ENCODE peak calls at places on chromosome 1, in seven cellular contexts. X is CD4-positive, alpha-beta memory T cell; A is EL; W is left cardiac atrium; T is activated CD4-positive, alpha-beta T cell treated with anti-CD3 and anti-CD28 coated beads, Interleukin-2, amount 50 U/mL, for 48 hours; V is fibroblast of the conjunctiva; M is AG09319. Q is an unnamed sample.

GRCh38 chr1:30842698-30843354 is 65.7 kb downstream of the SDC3 start:
- DNase-seq in M (no peak), A (no peak), W (no peak), X (no peak), V (no peak), T (no peak), Q (no peak)

GRCh38 chr1:64757213-64757612 is 12.3 kb downstream of the RAVER2 start:
- DNase-seq in V (no peak), X (no peak), W (no peak), M (no peak), T (no peak), A (no peak), Q (no peak)

GRCh38 chr1:229536982-229537381 is 21.5 kb downstream of the ABCB10 start:
- DNase-seq in M (no peak), T (no peak), X (no peak), A (no peak), V (no peak), W (no peak), Q (no peak)

GRCh38 chr1:234933475-234933874 is 195.2 kb downstream of the TOMM20 start:
- DNase-seq in V (peak; percentile 50), W (peak; percentile 73), T (no peak), A (peak; percentile 68), M (no peak), X (no peak), Q (peak; percentile 77)

GRCh38 chr1:179305450-179305849 is 11.9 kb downstream of the SOAT1 start:
- DNase-seq in M (no peak), V (no peak), X (no peak), A (no peak), T (no peak), W (no peak), Q (no peak)

GRCh38 chr1:231040800-231041704 is 998 bp upstream of the FAM89A start:
- DNase-seq in X (no peak), A (no peak), M (no peak), T (no peak), V (no peak), W (peak; percentile 31), Q (no peak)

GRCh38 chr1:184187097-184187496 is 135.6 kb downstream of the TSEN15 start:
- DNase-seq in A (no peak), W (no peak), X (no peak), V (no peak), T (no peak), M (no peak), Q (no peak)

GRCh38 chr1:39639333-39640130 is at the start of gene HEYL:
- DNase-seq in X (peak; percentile 43), A (peak; percentile 61), M (no peak), T (peak; percentile 80), V (no peak), W (peak; percentile 83), Q (peak; percentile 55)

GRCh38 chr1:192737311-192737710 is 71.5 kb upstream of the RGS2 start:
- DNase-seq in V (no peak), A (no peak), W (no peak), X (no peak), M (no peak), T (no peak), Q (no peak)

GRCh38 chr1:32063261-32063681 is 9.5 kb upstream of the TMEM39B start:
- DNase-seq in X (peak; percentile 34), V (peak; percentile 66), W (no peak), T (no peak), A (peak; percentile 66), M (no peak), Q (no peak)

GRCh38 chr1:54859687-54860391 is 27.2 kb downstream of the DHCR24 start:
- DNase-seq in V (no peak), A (peak; percentile 60), M (no peak), W (no peak), T (no peak), X (no peak), Q (no peak)

GRCh38 chr1:42723511-42723910 is 16.5 kb downstream of the CLDN19 start:
- DNase-seq in X (no peak), W (no peak), V (no peak), M (no peak), A (peak; percentile 31), T (no peak), Q (no peak)

GRCh38 chr1:99171126-99171813 is 93.0 kb upstream of the PLPPR4 start:
- DNase-seq in X (no peak), M (no peak), W (no peak), A (no peak), V (no peak), T (no peak), Q (no peak)

GRCh38 chr1:25217598-25218232 is 14.6 kb downstream of the SYF2 start:
- DNase-seq in V (no peak), T (no peak), X (no peak), A (no peak), W (no peak), M (no peak), Q (no peak)

Q was measured in left lobe of liver.